ENCODE peak calls at places on chromosomes 12 and 14, in nine cellular contexts. K is suprapubic skin; P is mesendoderm; Z is cardiac muscle cell; D is K562; E is A549; C is tibial artery; S is CD4-positive, CD25-positive, alpha-beta regulatory T cell; Q is adipocyte. F is an unnamed sample. For H3K4me1, the result is how much of the 10 kb centered on the place peaks cover.

GRCh38 chr12:113766133-113766879 is 199.8 kb downstream of the RBM19 start:
- DNase-seq in Q (no peak), K (no peak), S (no peak), C (no peak), D (no peak), Z (no peak), E (peak), P (no peak), F (peak)

GRCh38 chr14:67908061-67908767 is 88.6 kb downstream of the RAD51B start:
- DNase-seq in K (no peak), C (no peak), S (no peak), Q (peak), P (no peak), Z (peak), E (no peak), D (no peak), F (no peak)

GRCh38 chr12:90515199-90516175 is 439.5 kb downstream of the CCER1 start:
- DNase-seq in E (peak), S (peak), K (no peak), D (no peak), Q (peak), P (no peak), Z (peak), C (no peak), F (no peak)

GRCh38 chr14:57478050-57478449 is 15.6 kb downstream of the CCDC198 start:
- DNase-seq in Z (no peak), K (no peak), D (no peak), E (no peak), C (no peak), P (no peak), Q (no peak), S (no peak), F (no peak)

GRCh38 chr14:51424041-51424440 is 184.0 kb downstream of the TMX1 start:
- DNase-seq in K (no peak), C (no peak), D (no peak), Q (no peak), P (no peak), Z (no peak), E (no peak), S (no peak), F (no peak)

GRCh38 chr14:76919811-76920571 is 93.8 kb downstream of the LRRC74A start:
- DNase-seq in Z (peak), S (peak), Q (peak), D (no peak), E (peak), C (peak), K (no peak), P (peak), F (peak)

GRCh38 chr12:40145896-40146295 is 40.0 kb upstream of the SLC2A13 start:
- DNase-seq in Q (no peak), E (no peak), Z (no peak), D (no peak), P (peak), C (no peak), K (no peak), S (peak), F (no peak)

GRCh38 chr14:25007832-25008231 is 42.1 kb downstream of the STXBP6 start:
- DNase-seq in S (no peak), C (no peak), Q (no peak), Z (no peak), K (no peak), E (peak), P (no peak), D (no peak), F (no peak)

GRCh38 chr12:26177303-26177702 is 18.1 kb upstream of the SSPN start:
- DNase-seq in E (no peak), K (no peak), D (no peak), C (no peak), Q (no peak), S (no peak), Z (no peak), P (no peak), F (no peak)

GRCh38 chr14:93185333-93185688 is 194 bp downstream of the LYSET start:
- DNase-seq in S (no peak), E (no peak), Q (no peak), C (no peak), Z (no peak), K (no peak), P (no peak), D (no peak), F (no peak)

GRCh38 chr14:89000007-89000942 is 175.8 kb downstream of the TTC8 start:
- DNase-seq in S (peak), E (peak), Z (peak), K (no peak), C (no peak), D (peak), Q (peak), P (peak), F (no peak)

GRCh38 chr14:21503376-21503775 is 7.8 kb downstream of the METTL3 start:
- DNase-seq in P (no peak), C (no peak), K (no peak), E (no peak), Q (no peak), Z (no peak), D (no peak), S (no peak), F (no peak)

GRCh38 chr14:46091819-46092218 is 559.8 kb downstream of the RPL10L start:
- DNase-seq in K (no peak), S (no peak), C (no peak), Q (no peak), D (no peak), Z (no peak), P (no peak), E (no peak), F (no peak)

GRCh38 chr12:55978393-55978792 is 4.5 kb downstream of the RAB5B start:
- DNase-seq in K (no peak), E (no peak), Z (no peak), P (no peak), S (no peak), C (no peak), D (no peak), Q (no peak), F (no peak)

GRCh38 chr14:68632591-68632895 is 160.3 kb downstream of the ZFP36L1 start:
- DNase-seq in Q (no peak), S (no peak), Z (no peak), C (no peak), D (no peak), E (no peak), K (peak), P (no peak), F (no peak)

GRCh38 chr12:76402259-76402658 is 54.0 kb upstream of the BBS10 start:
- DNase-seq in P (no peak), Q (no peak), K (no peak), E (no peak), D (peak), S (no peak), Z (no peak), C (no peak), F (no peak)

GRCh38 chr14:91163316-91163715 is 49.4 kb downstream of the DGLUCY start:
- DNase-seq in Z (peak), C (no peak), S (no peak), P (no peak), D (no peak), K (no peak), Q (no peak), E (no peak), F (no peak)

GRCh38 chr14:51792819-51793218 is 67.6 kb upstream of the GNG2 start:
- DNase-seq in S (no peak), C (no peak), K (no peak), Q (peak), P (no peak), Z (peak), D (no peak), E (no peak), F (no peak)

GRCh38 chr14:23071244-23071974 is 14.1 kb upstream of the CDH24 start:
- DNase-seq in S (peak), Z (peak), Q (peak), K (peak), P (peak), D (peak), E (peak), C (peak), F (peak)

GRCh38 chr14:103492156-103492555 is 30.5 kb downstream of the CKB start:
- DNase-seq in P (no peak), S (no peak), Z (no peak), E (no peak), Q (no peak), K (no peak), C (no peak), D (no peak), F (no peak)

GRCh38 chr12:122437656-122438121 is 15.2 kb upstream of the CLIP1 start:
- DNase-seq in S (no peak), P (no peak), D (no peak), C (peak), Z (peak), E (no peak), K (peak), Q (peak), F (no peak)

GRCh38 chr12:86666311-86666710 is 410.1 kb upstream of the MGAT4C start:
- DNase-seq in S (no peak), Q (peak), E (no peak), C (no peak), Z (peak), D (no peak), P (no peak), K (no peak), F (no peak)

GRCh38 chr12:76018111-76018510 is 13.5 kb downstream of the PHLDA1 start:
- DNase-seq in P (peak), Q (no peak), E (peak), Z (peak), C (no peak), S (no peak), K (no peak), D (no peak), F (no peak)

GRCh38 chr12:4383304-4383865 is 3.9 kb upstream of the FGF23 start:
- DNase-seq in Z (no peak), P (peak), K (no peak), Q (no peak), D (peak), E (peak), S (peak), C (no peak), F (no peak)

GRCh38 chr12:85630851-85631250 is 205.4 kb downstream of the RASSF9 start:
- DNase-seq in Z (no peak), Q (no peak), K (no peak), C (no peak), E (no peak), S (no peak), D (no peak), P (no peak), F (no peak)

GRCh38 chr12:88570103-88570502 is 10.2 kb downstream of the KITLG start:
- DNase-seq in K (peak), Q (peak), P (peak), C (no peak), Z (peak), D (no peak), E (no peak), S (no peak), F (no peak)

GRCh38 chr14:75634848-75635247 is 25.8 kb downstream of the ERG28 start:
- DNase-seq in K (no peak), E (no peak), D (no peak), Q (no peak), S (no peak), C (no peak), Z (no peak), P (peak), F (no peak)

GRCh38 chr14:75627406-75627805 is 33.3 kb downstream of the ERG28 start:
- DNase-seq in E (no peak), Q (no peak), P (no peak), K (no peak), D (no peak), C (no peak), S (no peak), Z (no peak), F (no peak)

GRCh38 chr14:75628816-75629215 is 31.9 kb downstream of the ERG28 start:
- DNase-seq in S (no peak), Z (no peak), D (no peak), C (no peak), P (no peak), E (no peak), K (no peak), Q (no peak), F (no peak)

GRCh38 chr14:75631453-75631831 is 29.2 kb downstream of the ERG28 start:
- DNase-seq in E (no peak), K (no peak), C (no peak), Q (peak), D (no peak), P (peak), S (no peak), Z (no peak), F (no peak)

GRCh38 chr14:75630695-75631452 is 29.8 kb downstream of the ERG28 start:
- DNase-seq in E (no peak), D (no peak), C (no peak), Z (no peak), P (peak), Q (no peak), S (no peak), K (no peak), F (no peak)
- H3K4me3 ChIP-seq in E (no peak), D (no peak), C (no peak), Z (no peak), P (no peak), Q (no peak), S (no peak), K (no peak), F (no peak)

GRCh38 chr12:6428326-6428725 is 16.4 kb upstream of the CD27 start:
- DNase-seq in S (no peak), D (no peak), E (no peak), P (no peak), C (no peak), Z (no peak), Q (no peak), K (no peak), F (no peak)
- H3K4me1 ChIP-seq in S (half or more), D (under half), E (under half), P (under half), C (under half), Z (under half), Q (under half), K (under half), F (under half)

DNA sequence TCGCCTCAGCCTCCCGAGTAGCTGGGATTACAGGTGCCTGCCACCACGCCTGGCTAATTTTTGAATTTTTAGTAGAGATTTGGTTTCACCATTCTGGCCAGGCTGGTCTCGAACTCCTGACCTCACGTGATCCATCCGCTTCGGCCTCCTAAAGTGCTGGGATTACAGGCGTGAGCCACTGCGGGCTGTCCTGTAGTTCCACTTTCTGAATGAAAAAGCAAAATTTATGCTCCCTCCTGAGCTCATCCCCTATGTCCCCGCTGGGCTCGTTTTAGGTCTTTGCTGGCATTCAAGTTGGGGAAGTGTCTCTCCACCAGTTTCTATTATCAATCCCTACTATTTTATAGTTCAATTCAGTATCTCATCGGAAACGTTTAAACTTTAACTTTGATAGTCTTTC is 11.7 kb upstream of the DNAL1 start:
- DNase-seq in D (no peak), Z (no peak), E (no peak), C (no peak), Q (no peak), P (no peak), S (no peak), K (no peak), F (no peak)
- H3K4me3 ChIP-seq in D (no peak), Z (no peak), E (peak), C (peak), Q (peak), P (no peak), S (peak), K (peak), F (no peak)

GRCh38 chr12:58364389-58365086 is 423.2 kb downstream of the ATP23 start:
- DNase-seq in E (peak), D (no peak), Q (peak), C (no peak), S (no peak), Z (peak), K (no peak), P (peak), F (no peak)

GRCh38 chr12:58369576-58369975 is 428.2 kb downstream of the ATP23 start:
- DNase-seq in S (no peak), Q (no peak), K (no peak), E (no peak), P (no peak), Z (no peak), C (no peak), D (no peak), F (no peak)

GRCh38 chr12:58367041-58367440 is 425.7 kb downstream of the ATP23 start:
- DNase-seq in P (no peak), D (no peak), K (no peak), C (no peak), Q (no peak), E (no peak), Z (no peak), S (no peak), F (no peak)

GRCh38 chr12:58365087-58365390 is 423.7 kb downstream of the ATP23 start:
- DNase-seq in E (no peak), D (no peak), Z (no peak), C (no peak), Q (no peak), K (no peak), S (no peak), P (no peak), F (no peak)

GRCh38 chr12:58368001-58368400 is 426.6 kb downstream of the ATP23 start:
- DNase-seq in Z (no peak), D (no peak), K (no peak), P (no peak), C (no peak), S (no peak), Q (no peak), E (no peak), F (no peak)
- H3K4me1 ChIP-seq in Z (under half), D (under half), K (under half), P (under half), C (under half), S (under half), Q (under half), E (under half), F (under half)

DNA sequence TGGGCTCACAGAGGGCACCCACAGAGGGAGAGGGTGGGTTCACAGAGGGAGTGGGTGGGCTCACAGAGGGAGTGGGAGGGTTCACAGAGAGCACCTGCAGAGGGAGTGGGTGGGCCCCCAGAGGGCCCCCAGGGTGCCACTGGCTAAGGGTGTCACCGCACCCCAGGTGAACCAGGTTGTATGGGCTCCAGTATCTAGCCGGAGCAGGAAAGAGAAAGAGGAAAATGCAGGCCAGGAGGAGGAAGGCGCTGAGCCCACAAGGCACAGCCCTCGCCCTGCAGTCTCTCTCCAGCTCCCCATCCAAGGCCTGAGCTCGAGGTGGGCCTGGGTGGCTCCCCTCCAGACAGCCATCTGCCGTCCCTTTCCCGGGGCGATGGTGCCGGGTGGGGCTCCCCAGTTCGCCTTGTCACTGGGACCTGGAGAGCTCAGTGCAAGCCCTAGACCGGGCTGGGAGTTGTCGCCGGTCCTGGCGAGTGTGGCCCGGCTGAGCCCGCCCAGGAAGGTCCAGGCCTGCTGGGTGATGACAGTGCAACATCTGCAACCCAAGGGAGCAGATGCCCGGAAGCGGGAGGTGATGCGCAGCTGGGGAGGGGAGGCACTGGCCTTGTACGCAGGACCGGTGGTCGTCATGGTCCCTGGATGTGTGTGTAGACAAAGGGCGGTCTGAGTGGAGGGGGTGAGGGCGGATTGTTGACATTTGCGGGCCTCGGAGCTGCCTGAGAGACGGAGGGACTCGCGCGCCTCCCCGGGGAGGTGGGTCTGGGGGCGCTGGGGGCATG is 760 bp downstream of the TMEM179 start:
- DNase-seq in D (no peak), Z (no peak), S (no peak), Q (no peak), K (peak), E (no peak), P (no peak), C (peak), F (no peak)
- H3K4me3 ChIP-seq in D (no peak), Z (peak), S (no peak), Q (no peak), K (no peak), E (peak), P (no peak), C (no peak), F (no peak)